ENCODE peak calls at places on chromosomes 12 and 14, in six cellular contexts. Q is GM23248, U is neural progenitor cell, L is neuronal stem cell, J is mesenchymal stem cell, C is GM23338. I is an unnamed sample.

GRCh38 chr12:51951843-51952722 is 584 bp downstream of the ACVR1B start:
- DNase-seq in Q (peak), J (no peak), C (peak), L (no peak), U (peak), I (peak)

GRCh38 chr12:3061129-3061857 is 15.9 kb upstream of the TSPAN9 start:
- DNase-seq in L (no peak), U (no peak), Q (peak), J (peak), C (no peak), I (no peak)

GRCh38 chr14:21860172-21860571 is 186.6 kb upstream of the OR4E1 start:
- DNase-seq in L (peak), J (no peak), U (peak), C (peak), Q (peak), I (peak)

GRCh38 chr14:104436047-104436531 is 143.5 kb upstream of the C14orf180 start:
- DNase-seq in L (no peak), Q (peak), J (no peak), C (peak), U (no peak), I (no peak)

GRCh38 chr14:22263961-22264360 is 325.1 kb downstream of the DAD1 start:
- DNase-seq in Q (no peak), U (no peak), C (no peak), J (no peak), L (no peak), I (peak)

GRCh38 chr12:5437657-5438056 is 5.7 kb downstream of the NTF3 start:
- DNase-seq in U (no peak), L (no peak), Q (no peak), J (no peak), C (no peak), I (no peak)

GRCh38 chr14:55807059-55807499 is 227.1 kb downstream of the KTN1 start:
- DNase-seq in L (no peak), J (peak), C (no peak), U (no peak), Q (peak), I (peak)

GRCh38 chr12:76706099-76706498 is 57.8 kb upstream of the ZDHHC17 start:
- DNase-seq in Q (peak), U (no peak), L (no peak), J (peak), C (no peak), I (peak)

GRCh38 chr14:103904493-103905107 is 23.7 kb upstream of the TDRD9 start:
- DNase-seq in L (no peak), U (no peak), J (no peak), C (no peak), Q (no peak), I (no peak)

GRCh38 chr14:103696466-103697071 is 18.7 kb downstream of the XRCC3 start:
- DNase-seq in L (no peak), U (no peak), C (no peak), Q (peak), J (peak), I (no peak)

GRCh38 chr12:130948751-130949150 is 5.0 kb upstream of the ADGRD1 start:
- DNase-seq in Q (no peak), U (no peak), C (no peak), J (no peak), L (no peak), I (no peak)

GRCh38 chr12:108332791-108333382 is 6.2 kb downstream of the CMKLR1 start:
- DNase-seq in Q (peak), J (no peak), L (no peak), C (no peak), U (no peak), I (no peak)

DNA sequence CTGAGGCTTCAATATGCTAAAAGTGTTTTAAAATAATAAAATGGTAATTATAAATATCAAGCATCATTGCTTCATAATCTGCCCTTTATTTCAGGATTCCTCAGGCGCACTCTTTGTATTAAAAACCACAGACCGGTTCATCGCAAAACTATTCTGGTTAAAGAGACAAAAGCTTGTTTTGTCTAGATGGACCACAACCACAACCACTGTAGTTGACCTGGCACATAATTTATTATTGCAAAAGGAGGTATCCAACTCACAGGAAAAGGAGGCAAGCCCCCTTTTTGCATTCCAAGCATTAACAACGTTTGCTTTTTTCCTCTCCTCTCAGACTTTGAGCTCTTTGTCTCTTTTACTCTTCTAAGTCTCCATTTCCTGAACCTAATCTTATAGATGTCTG is 1057.7 kb downstream of the GALC start:
- DNase-seq in Q (no peak), C (no peak), L (no peak), U (no peak), J (no peak), I (peak)
- H2AFZ ChIP-seq in Q (no peak), C (no peak), L (no peak), U (peak), J (no peak), I (no peak)

DNA sequence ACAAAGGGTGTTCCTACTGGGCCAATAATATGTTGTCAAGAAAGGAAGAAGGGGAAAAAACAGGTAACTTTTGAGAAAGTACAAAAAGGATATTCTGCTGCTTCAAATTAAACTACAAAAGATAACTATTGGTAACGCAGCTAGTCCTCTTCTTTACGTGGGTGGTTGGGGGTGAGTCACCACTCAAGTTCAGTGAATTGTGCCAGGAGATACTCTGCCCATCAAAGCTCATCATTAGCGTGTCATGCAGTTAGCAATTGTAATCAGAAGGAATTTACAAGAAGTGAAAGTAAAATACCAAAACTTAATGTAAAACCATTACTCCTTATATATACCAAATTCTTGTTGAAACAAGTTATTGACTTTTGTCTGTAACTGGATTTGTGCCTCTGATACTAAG is 342.0 kb downstream of the NPAS3 start:
- DNase-seq in U (no peak), Q (peak), L (no peak), C (no peak), J (peak), I (peak)
- H2AFZ ChIP-seq in U (no peak), Q (no peak), L (no peak), C (no peak), J (no peak), I (no peak)

GRCh38 chr12:53500776-53501614 is at the start of gene TARBP2:
- DNase-seq in J (peak), L (peak), U (peak), Q (peak), C (peak), I (peak)

GRCh38 chr12:53502983-53503728 is 2.1 kb downstream of the TARBP2 start:
- DNase-seq in J (no peak), C (no peak), U (no peak), L (no peak), Q (no peak), I (no peak)

GRCh38 chr12:53502331-53502730 is 1.2 kb downstream of the TARBP2 start:
- DNase-seq in U (no peak), Q (no peak), L (no peak), C (no peak), J (no peak), I (no peak)

GRCh38 chr12:53500119-53500775 is 836 bp upstream of the TARBP2 start:
- DNase-seq in C (peak), L (no peak), U (peak), Q (peak), J (peak), I (no peak)

DNA sequence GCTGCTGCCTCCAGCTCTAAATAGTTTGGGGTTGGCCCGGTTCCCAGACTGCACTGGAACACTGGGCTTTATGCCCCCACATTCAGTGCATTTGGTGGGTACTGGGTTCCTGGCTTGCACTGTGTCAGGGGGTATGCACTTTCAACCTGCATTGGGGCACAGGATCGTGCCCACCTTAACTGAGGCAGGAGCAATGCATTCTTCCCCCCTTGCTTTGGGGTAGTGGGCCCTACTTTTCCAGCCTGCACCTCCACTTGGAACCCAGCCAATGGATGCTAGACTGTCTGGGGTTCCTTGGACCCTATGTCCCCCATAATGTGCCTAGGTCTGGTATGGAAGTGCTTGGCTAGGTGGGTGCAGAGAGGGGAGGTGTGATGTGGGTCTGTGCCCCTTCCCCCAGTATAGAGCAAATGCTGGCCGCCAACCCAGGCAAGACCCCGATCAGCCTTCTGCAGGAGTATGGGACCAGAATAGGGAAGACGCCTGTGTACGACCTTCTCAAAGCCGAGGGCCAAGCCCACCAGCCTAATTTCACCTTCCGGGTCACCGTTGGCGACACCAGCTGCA is 615 bp downstream of the TARBP2 start:
- DNase-seq in C (no peak), Q (no peak), L (no peak), U (no peak), J (no peak), I (no peak)
- H2AFZ ChIP-seq in C (peak), Q (peak), L (peak), U (peak), J (peak), I (peak)

GRCh38 chr14:31947076-31947475 is 130.0 kb upstream of the ARHGAP5 start:
- DNase-seq in J (no peak), Q (no peak), C (no peak), L (no peak), U (no peak), I (no peak)
- H2AFZ ChIP-seq in J (no peak), Q (no peak), C (peak), L (no peak), U (peak), I (no peak)

GRCh38 chr12:101832030-101832429 is 1.3 kb upstream of the GNPTAB start:
- DNase-seq in J (no peak), L (no peak), U (no peak), C (no peak), Q (no peak), I (peak)

GRCh38 chr12:101828463-101829196 is 2.1 kb downstream of the GNPTAB start:
- DNase-seq in C (no peak), U (no peak), J (no peak), L (no peak), Q (no peak), I (no peak)

GRCh38 chr12:101830391-101831325 is at the start of gene GNPTAB:
- DNase-seq in Q (peak), C (peak), J (peak), U (peak), L (peak), I (peak)

GRCh38 chr12:101826766-101827368 is 3.9 kb downstream of the GNPTAB start:
- DNase-seq in J (peak), L (no peak), U (no peak), Q (no peak), C (no peak), I (no peak)

DNA sequence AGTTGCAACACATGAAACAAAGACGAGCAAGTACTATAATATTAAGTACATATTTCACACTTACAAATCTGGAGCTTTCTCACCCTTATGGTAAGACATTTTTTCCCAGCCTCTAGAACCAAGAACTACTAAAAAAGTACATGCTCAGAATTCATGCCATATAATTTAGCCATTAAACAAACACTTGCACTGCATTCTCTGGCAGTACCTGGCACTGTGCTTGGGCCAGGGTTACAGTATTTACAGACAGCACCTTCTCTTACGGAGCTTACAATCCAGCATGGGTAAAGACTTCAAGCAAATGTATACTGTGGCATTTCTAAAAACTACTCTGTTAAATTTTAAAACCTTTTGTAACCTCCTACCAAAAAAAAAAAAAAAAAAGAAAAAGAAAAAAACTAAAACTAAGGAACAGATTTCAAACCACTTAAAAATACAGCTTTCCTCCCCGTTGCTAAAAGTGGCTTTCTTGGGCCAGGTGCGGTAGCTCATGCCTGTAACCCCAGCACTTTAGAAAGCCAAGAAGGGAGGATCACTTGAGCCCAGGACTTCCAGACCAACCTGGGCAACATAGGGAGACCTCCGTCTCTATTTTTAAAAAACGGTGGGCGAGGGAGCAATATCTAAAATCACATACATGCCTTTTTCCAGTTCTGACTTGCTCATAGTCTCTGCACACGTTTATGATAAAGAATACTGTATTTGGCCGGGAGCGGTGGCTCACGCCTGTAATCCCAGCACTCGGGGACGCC is 944 bp downstream of the GNPTAB start:
- DNase-seq in J (peak), U (no peak), C (no peak), L (no peak), Q (peak), I (peak)
- H2AFZ ChIP-seq in J (peak), U (peak), C (peak), L (peak), Q (peak), I (peak)

GRCh38 chr12:97560766-97561165 is 98.2 kb downstream of the RMST start:
- DNase-seq in C (peak), Q (no peak), L (no peak), U (peak), J (no peak), I (no peak)

GRCh38 chr12:97560359-97560758 is 97.8 kb downstream of the RMST start:
- DNase-seq in C (peak), U (peak), L (no peak), J (no peak), Q (no peak), I (no peak)

GRCh38 chr12:97557116-97557515 is 94.5 kb downstream of the RMST start:
- DNase-seq in C (no peak), Q (no peak), J (no peak), L (no peak), U (no peak), I (no peak)

GRCh38 chr12:97556201-97556824 is 93.7 kb downstream of the RMST start:
- DNase-seq in Q (peak), U (peak), L (no peak), C (peak), J (peak), I (peak)

DNA sequence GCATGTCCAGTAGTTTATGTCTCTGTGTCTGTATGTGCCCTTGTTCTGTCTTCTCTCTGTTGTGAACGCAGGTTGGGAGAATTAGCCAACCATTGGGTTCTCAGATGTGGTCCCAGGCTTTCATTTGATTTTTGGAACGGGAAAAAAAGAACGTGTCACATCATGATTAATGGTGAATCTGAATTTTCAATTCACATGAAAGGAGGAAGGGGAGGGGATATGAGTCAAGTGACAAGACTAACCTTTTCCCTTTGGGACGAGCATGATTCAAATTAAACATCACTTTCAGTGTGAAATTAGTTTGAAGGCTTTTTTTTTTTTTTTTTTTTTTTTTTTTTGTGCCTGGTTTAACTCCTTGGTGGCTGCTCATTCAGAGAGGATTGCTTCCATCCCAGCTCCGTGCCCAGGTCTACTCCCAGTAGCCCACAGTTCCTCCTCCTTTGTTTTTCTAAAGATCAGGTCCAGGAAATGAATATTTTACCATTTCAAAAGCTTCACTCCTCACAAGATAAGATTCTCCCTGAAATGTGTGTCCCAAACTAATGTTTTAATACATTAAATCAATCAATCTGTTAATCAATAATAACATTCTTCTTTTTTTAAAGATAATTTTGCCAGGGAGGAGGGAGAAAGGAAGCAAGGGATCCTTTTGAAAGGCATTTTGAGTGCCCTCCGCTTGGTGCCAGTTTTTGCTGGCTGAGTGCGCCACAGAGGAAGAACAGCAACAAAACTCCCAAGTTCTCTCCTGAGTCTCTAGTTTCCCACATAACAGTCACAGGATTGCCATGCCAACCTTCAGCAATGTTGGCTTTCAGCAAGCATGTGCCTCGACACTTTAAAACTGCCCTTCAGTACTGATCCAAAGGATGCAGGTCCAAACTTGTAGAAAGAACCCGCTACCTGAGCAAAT is 99.0 kb downstream of the RMST start:
- DNase-seq in J (no peak), C (peak), Q (no peak), U (no peak), L (no peak), I (peak)
- H2AFZ ChIP-seq in J (no peak), C (no peak), Q (no peak), U (no peak), L (no peak), I (peak)

DNA sequence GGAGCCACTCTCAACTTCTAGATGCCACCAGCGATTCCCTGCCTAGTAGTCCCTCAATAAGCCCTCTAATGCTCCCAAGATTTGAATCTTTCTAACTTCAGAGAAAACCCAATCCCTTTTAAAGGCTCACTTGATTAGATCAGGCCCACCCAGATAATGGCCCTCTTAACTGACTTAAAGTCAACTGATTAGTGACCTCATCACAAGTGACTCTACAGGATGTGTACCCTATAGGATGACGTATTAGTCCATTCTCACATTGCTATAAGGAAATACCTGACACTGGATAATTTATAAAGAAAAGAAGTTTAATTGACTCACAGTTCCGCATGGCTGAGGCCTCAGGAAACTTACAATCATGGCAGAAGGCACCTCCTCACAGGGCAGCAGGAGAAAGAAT is 49.1 kb downstream of the ANKS1B start:
- DNase-seq in U (no peak), J (no peak), Q (no peak), L (no peak), C (no peak), I (no peak)
- H2AFZ ChIP-seq in U (no peak), J (no peak), Q (no peak), L (no peak), C (no peak), I (no peak)

DNA sequence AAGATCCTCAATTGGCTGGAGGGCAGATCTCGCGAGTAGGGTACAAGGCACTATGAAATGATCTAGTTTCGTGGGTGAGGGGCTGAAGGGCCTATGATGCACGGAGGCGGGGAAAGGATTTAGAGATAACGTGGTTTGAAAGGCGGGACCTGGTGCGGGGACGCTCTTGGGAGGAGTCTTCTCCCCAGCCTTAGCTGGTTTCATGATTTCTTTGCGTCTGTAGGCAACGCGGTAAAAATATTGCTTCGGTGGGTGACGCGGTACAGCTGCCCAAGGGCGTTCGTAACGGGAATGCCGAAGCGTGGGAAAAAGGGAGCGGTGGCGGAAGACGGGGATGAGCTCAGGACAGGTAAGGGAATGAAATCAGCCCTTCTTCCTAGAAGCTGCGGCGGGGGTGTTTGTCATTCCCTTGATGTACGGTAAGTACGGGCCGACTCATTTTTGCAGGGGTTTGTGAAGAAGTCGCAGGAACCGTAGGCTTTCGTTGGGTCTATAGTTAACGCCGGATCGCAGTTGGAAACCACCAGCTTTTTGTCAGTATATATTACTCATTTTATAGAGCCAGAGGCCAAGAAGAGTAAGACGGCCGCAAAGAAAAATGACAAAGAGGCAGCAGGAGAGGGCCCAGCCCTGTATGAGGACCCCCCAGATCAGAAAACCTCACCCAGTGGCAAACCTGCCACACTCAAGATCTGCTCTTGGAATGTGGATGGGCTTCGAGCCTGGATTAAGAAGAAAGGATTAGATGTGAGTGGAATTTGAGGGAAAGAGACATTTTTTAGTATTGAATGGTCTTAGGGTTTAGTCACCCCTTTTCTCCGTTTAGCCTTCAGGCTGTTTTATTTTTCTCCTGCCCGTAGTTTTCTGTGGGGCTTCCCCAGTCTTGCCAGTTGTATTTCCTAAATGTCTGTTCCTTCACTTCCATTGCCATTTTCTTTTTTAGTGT is 602 bp downstream of the APEX1 start:
- DNase-seq in J (peak), U (peak), Q (peak), C (peak), L (no peak), I (peak)
- H2AFZ ChIP-seq in J (peak), U (peak), Q (peak), C (no peak), L (peak), I (peak)